ENCODE peak calls at places on chromosomes 13 and 19, in eight cellular contexts. One of them, this sample, is unnamed.
A peak's percentile ranks its signal among the peaks of the same experiment; 100 is the strongest.

GRCh38 chr13:38538412-38538811 is 148.5 kb upstream of the FREM2 start:
- DNase-seq in brain microvascular endothelial cell: no peak
- DNase-seq in heart right ventricle: no peak
- DNase-seq in cardiac fibroblast: no peak
- DNase-seq in AG10803: no peak
- DNase-seq in cardiac muscle cell: no peak
- DNase-seq in BJ: no peak
- DNase-seq in Peyer's patch: no peak
- DNase-seq in this sample: no peak

GRCh38 chr19:17575871-17576757 is 20.7 kb downstream of the COLGALT1 start:
- DNase-seq in Peyer's patch: no peak
- DNase-seq in BJ: no peak
- DNase-seq in cardiac fibroblast: no peak
- DNase-seq in brain microvascular endothelial cell: no peak
- DNase-seq in cardiac muscle cell: no peak
- DNase-seq in AG10803: no peak
- DNase-seq in heart right ventricle: no peak
- DNase-seq in this sample: no peak

GRCh38 chr19:4851551-4852290 is 15.7 kb downstream of the PLIN3 start:
- DNase-seq in BJ: no peak
- DNase-seq in brain microvascular endothelial cell: peak; percentile 32
- DNase-seq in heart right ventricle: peak; percentile 81
- DNase-seq in cardiac muscle cell: peak; percentile 65
- DNase-seq in AG10803: peak; percentile 44
- DNase-seq in cardiac fibroblast: peak; percentile 67
- DNase-seq in Peyer's patch: peak; percentile 78
- DNase-seq in this sample: peak; percentile 98

GRCh38 chr13:113109151-113110047 is 3.8 kb downstream of the F7 start:
- DNase-seq in AG10803: no peak
- DNase-seq in cardiac fibroblast: no peak
- DNase-seq in Peyer's patch: no peak
- DNase-seq in heart right ventricle: no peak
- DNase-seq in cardiac muscle cell: no peak
- DNase-seq in brain microvascular endothelial cell: no peak
- DNase-seq in BJ: no peak
- DNase-seq in this sample: no peak

GRCh38 chr19:31337007-31337914 is 12.0 kb downstream of the TSHZ3 start:
- DNase-seq in AG10803: no peak
- DNase-seq in BJ: no peak
- DNase-seq in heart right ventricle: no peak
- DNase-seq in cardiac muscle cell: no peak
- DNase-seq in cardiac fibroblast: no peak
- DNase-seq in Peyer's patch: no peak
- DNase-seq in brain microvascular endothelial cell: no peak
- DNase-seq in this sample: no peak

GRCh38 chr19:32131037-32131436 is 214.4 kb upstream of the ZNF507 start:
- DNase-seq in brain microvascular endothelial cell: no peak
- DNase-seq in cardiac muscle cell: no peak
- DNase-seq in AG10803: no peak
- DNase-seq in Peyer's patch: no peak
- DNase-seq in cardiac fibroblast: no peak
- DNase-seq in heart right ventricle: no peak
- DNase-seq in BJ: no peak
- DNase-seq in this sample: no peak

GRCh38 chr19:31054430-31054829 is 294.8 kb downstream of the TSHZ3 start:
- DNase-seq in BJ: no peak
- DNase-seq in Peyer's patch: no peak
- DNase-seq in brain microvascular endothelial cell: peak; percentile 69
- DNase-seq in cardiac muscle cell: peak; percentile 78
- DNase-seq in heart right ventricle: no peak
- DNase-seq in AG10803: peak; percentile 63
- DNase-seq in cardiac fibroblast: peak; percentile 78
- DNase-seq in this sample: no peak

GRCh38 chr19:2329162-2329505 is 650 bp downstream of the SPPL2B start:
- DNase-seq in cardiac fibroblast: no peak
- DNase-seq in BJ: no peak
- DNase-seq in Peyer's patch: no peak
- DNase-seq in brain microvascular endothelial cell: no peak
- DNase-seq in cardiac muscle cell: no peak
- DNase-seq in AG10803: no peak
- DNase-seq in heart right ventricle: no peak
- DNase-seq in this sample: no peak

GRCh38 chr19:32268381-32268780 is 77.0 kb upstream of the ZNF507 start:
- DNase-seq in cardiac muscle cell: no peak
- DNase-seq in AG10803: no peak
- DNase-seq in brain microvascular endothelial cell: no peak
- DNase-seq in Peyer's patch: no peak
- DNase-seq in heart right ventricle: no peak
- DNase-seq in cardiac fibroblast: no peak
- DNase-seq in BJ: no peak
- DNase-seq in this sample: no peak

DNA sequence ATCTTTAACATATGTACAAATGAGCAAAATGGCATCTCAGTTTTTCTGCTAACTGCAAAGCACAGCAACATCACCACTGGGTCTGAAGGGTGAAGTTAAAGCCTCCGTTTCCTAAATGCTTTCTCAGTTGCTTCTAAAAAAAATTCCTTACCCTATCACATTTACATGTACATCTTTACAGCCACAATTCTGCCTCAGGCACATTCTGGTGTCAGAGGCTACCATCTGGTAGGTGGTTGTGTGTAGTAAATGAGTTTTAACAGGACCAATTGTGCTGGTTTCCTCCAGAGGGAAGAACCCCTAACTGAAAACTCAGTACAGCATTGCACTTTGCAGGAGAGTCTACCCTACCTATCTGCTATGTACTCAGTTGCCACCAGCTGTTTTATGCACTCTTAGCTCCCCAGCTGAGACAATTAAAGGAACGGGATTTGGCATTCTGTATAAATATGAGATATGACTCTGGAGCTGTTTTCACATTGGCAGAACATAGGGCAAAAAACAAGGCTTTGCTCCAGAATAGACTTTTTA is 1576.5 kb downstream of the PCDH9 start:
- DNase-seq in Peyer's patch: no peak
- DNase-seq in BJ: no peak
- DNase-seq in brain microvascular endothelial cell: no peak
- DNase-seq in cardiac fibroblast: no peak
- DNase-seq in AG10803: no peak
- DNase-seq in cardiac muscle cell: no peak
- DNase-seq in heart right ventricle: no peak
- DNase-seq in this sample: no peak
- TF ChIP-seq CTCF in Peyer's patch: no peak
- TF ChIP-seq CTCF in BJ: no peak
- TF ChIP-seq CTCF in brain microvascular endothelial cell: no peak
- TF ChIP-seq CTCF in cardiac fibroblast: no peak
- TF ChIP-seq CTCF in AG10803: no peak
- TF ChIP-seq CTCF in cardiac muscle cell: no peak
- TF ChIP-seq CTCF in heart right ventricle: no peak
- TF ChIP-seq CTCF in this sample: no peak

GRCh38 chr19:45161715-45162463 is 1.1 kb upstream of the NKPD1 start:
- DNase-seq in cardiac muscle cell: peak; percentile 56
- DNase-seq in AG10803: no peak
- DNase-seq in cardiac fibroblast: peak; percentile 32
- DNase-seq in brain microvascular endothelial cell: no peak
- DNase-seq in heart right ventricle: no peak
- DNase-seq in Peyer's patch: no peak
- DNase-seq in BJ: no peak
- DNase-seq in this sample: no peak
- TF ChIP-seq CTCF in cardiac muscle cell: peak; percentile 74
- TF ChIP-seq CTCF in AG10803: peak; percentile 57
- TF ChIP-seq CTCF in cardiac fibroblast: peak; percentile 76
- TF ChIP-seq CTCF in brain microvascular endothelial cell: peak; percentile 90
- TF ChIP-seq CTCF in heart right ventricle: peak; percentile 44
- TF ChIP-seq CTCF in Peyer's patch: no peak
- TF ChIP-seq CTCF in BJ: peak; percentile 78
- TF ChIP-seq CTCF in this sample: peak; percentile 37

GRCh38 chr19:48997972-48998371 is 4.3 kb downstream of the RUVBL2 start:
- DNase-seq in heart right ventricle: no peak
- DNase-seq in cardiac fibroblast: peak; percentile 76
- DNase-seq in AG10803: peak; percentile 49
- DNase-seq in brain microvascular endothelial cell: peak; percentile 66
- DNase-seq in cardiac muscle cell: peak; percentile 63
- DNase-seq in Peyer's patch: peak; percentile 32
- DNase-seq in BJ: no peak
- DNase-seq in this sample: no peak
- TF ChIP-seq CTCF in heart right ventricle: peak; percentile 32
- TF ChIP-seq CTCF in cardiac fibroblast: peak; percentile 69
- TF ChIP-seq CTCF in AG10803: peak; percentile 54
- TF ChIP-seq CTCF in brain microvascular endothelial cell: peak; percentile 80
- TF ChIP-seq CTCF in cardiac muscle cell: peak; percentile 64
- TF ChIP-seq CTCF in Peyer's patch: peak; percentile 31
- TF ChIP-seq CTCF in BJ: peak; percentile 60
- TF ChIP-seq CTCF in this sample: peak; percentile 50

GRCh38 chr13:98321356-98321755 is 144.3 kb upstream of the RNF113B start:
- DNase-seq in BJ: no peak
- DNase-seq in cardiac muscle cell: no peak
- DNase-seq in heart right ventricle: no peak
- DNase-seq in cardiac fibroblast: no peak
- DNase-seq in Peyer's patch: no peak
- DNase-seq in AG10803: no peak
- DNase-seq in brain microvascular endothelial cell: no peak
- DNase-seq in this sample: no peak
- TF ChIP-seq CTCF in BJ: no peak
- TF ChIP-seq CTCF in cardiac muscle cell: no peak
- TF ChIP-seq CTCF in heart right ventricle: no peak
- TF ChIP-seq CTCF in cardiac fibroblast: no peak
- TF ChIP-seq CTCF in Peyer's patch: no peak
- TF ChIP-seq CTCF in AG10803: no peak
- TF ChIP-seq CTCF in brain microvascular endothelial cell: no peak
- TF ChIP-seq CTCF in this sample: no peak

GRCh38 chr13:74794582-74794981 is 660.4 kb upstream of the KLF12 start:
- DNase-seq in AG10803: peak; percentile 9
- DNase-seq in BJ: no peak
- DNase-seq in Peyer's patch: no peak
- DNase-seq in cardiac muscle cell: peak; percentile 12
- DNase-seq in heart right ventricle: no peak
- DNase-seq in cardiac fibroblast: no peak
- DNase-seq in brain microvascular endothelial cell: no peak
- DNase-seq in this sample: no peak
- TF ChIP-seq CTCF in AG10803: no peak
- TF ChIP-seq CTCF in BJ: peak; percentile 16
- TF ChIP-seq CTCF in Peyer's patch: no peak
- TF ChIP-seq CTCF in cardiac muscle cell: no peak
- TF ChIP-seq CTCF in heart right ventricle: no peak
- TF ChIP-seq CTCF in cardiac fibroblast: no peak
- TF ChIP-seq CTCF in brain microvascular endothelial cell: peak; percentile 30
- TF ChIP-seq CTCF in this sample: no peak

DNA sequence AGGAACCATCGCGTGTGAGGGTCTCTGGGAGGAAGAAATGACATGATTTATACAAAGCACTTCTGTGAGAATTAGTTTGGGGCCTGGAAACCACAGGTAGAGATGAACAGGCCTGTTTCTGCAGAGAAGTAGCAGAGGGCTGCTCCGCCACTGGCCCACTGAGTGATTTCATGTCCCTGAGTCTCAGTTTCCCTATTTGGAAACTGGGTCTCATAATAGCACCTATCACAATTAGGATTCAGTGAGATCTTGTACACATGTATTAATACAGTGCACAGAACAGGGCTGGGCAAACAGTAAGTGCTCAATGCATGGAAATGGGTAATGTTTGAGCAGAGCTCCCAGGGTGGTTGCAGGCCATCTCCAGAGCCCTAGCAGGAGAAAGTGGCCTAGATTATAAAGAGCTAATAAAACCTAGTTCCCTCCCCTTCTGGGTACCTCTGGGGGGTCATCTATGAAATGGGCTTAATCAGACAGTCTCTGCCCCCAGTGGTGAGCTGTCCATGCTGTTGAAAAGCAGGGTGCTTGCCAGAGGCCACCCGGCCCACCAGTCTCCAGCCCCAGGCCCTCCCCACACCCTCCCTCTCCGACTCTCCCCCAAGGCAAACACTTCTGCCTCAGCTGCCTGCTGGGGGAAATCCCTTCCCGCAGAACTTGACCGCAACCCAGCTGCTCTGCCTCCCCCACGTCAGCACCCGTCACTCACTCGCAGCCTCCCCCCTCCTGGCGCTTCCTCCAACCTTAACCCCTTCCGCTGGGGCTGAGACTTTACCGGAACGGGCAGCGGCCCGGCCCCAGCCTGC is 4.5 kb downstream of the BCL3 start:
- DNase-seq in BJ: peak; percentile 78
- DNase-seq in AG10803: peak; percentile 94
- DNase-seq in Peyer's patch: peak; percentile 97
- DNase-seq in cardiac fibroblast: peak; percentile 97
- DNase-seq in brain microvascular endothelial cell: peak; percentile 95
- DNase-seq in cardiac muscle cell: peak; percentile 100
- DNase-seq in heart right ventricle: peak; percentile 87
- DNase-seq in this sample: no peak
- TF ChIP-seq CTCF in BJ: peak; percentile 11
- TF ChIP-seq CTCF in AG10803: peak; percentile 15
- TF ChIP-seq CTCF in Peyer's patch: no peak
- TF ChIP-seq CTCF in cardiac fibroblast: peak; percentile 10
- TF ChIP-seq CTCF in brain microvascular endothelial cell: peak; percentile 36
- TF ChIP-seq CTCF in cardiac muscle cell: no peak
- TF ChIP-seq CTCF in heart right ventricle: no peak
- TF ChIP-seq CTCF in this sample: no peak